ENCODE peak calls at places on chromosomes 3 and 15, in eight cellular contexts. One of them, this sample, is unnamed.

GRCh38 chr3:71977525-71977924 is 192.6 kb upstream of the PROK2 start:
- DNase-seq in cardiac muscle cell: no peak
- DNase-seq in astrocyte of the spinal cord: no peak
- DNase-seq in IMR-90: no peak
- DNase-seq in bronchial epithelial cell: no peak
- DNase-seq in AG10803: no peak
- DNase-seq in mesothelial cell of epicardium: no peak
- DNase-seq in progenitor cell of endocrine pancreas: no peak
- DNase-seq in this sample: no peak

GRCh38 chr3:142987707-142988106 is 13.7 kb upstream of the U2SURP start:
- DNase-seq in mesothelial cell of epicardium: no peak
- DNase-seq in IMR-90: peak
- DNase-seq in cardiac muscle cell: peak
- DNase-seq in bronchial epithelial cell: no peak
- DNase-seq in AG10803: no peak
- DNase-seq in astrocyte of the spinal cord: peak
- DNase-seq in progenitor cell of endocrine pancreas: no peak
- DNase-seq in this sample: no peak

GRCh38 chr3:148727242-148727641 is 29.5 kb downstream of the AGTR1 start:
- DNase-seq in IMR-90: no peak
- DNase-seq in mesothelial cell of epicardium: no peak
- DNase-seq in bronchial epithelial cell: peak
- DNase-seq in astrocyte of the spinal cord: peak
- DNase-seq in AG10803: peak
- DNase-seq in progenitor cell of endocrine pancreas: no peak
- DNase-seq in cardiac muscle cell: peak
- DNase-seq in this sample: no peak

GRCh38 chr3:32685604-32686185 is 707 bp downstream of the CNOT10 start:
- DNase-seq in IMR-90: peak
- DNase-seq in AG10803: peak
- DNase-seq in cardiac muscle cell: no peak
- DNase-seq in progenitor cell of endocrine pancreas: no peak
- DNase-seq in mesothelial cell of epicardium: no peak
- DNase-seq in astrocyte of the spinal cord: peak
- DNase-seq in bronchial epithelial cell: peak
- DNase-seq in this sample: no peak

GRCh38 chr3:32307591-32307990 is 69.1 kb downstream of the CMTM8 start:
- DNase-seq in bronchial epithelial cell: peak
- DNase-seq in astrocyte of the spinal cord: no peak
- DNase-seq in progenitor cell of endocrine pancreas: no peak
- DNase-seq in cardiac muscle cell: no peak
- DNase-seq in AG10803: no peak
- DNase-seq in IMR-90: no peak
- DNase-seq in mesothelial cell of epicardium: no peak
- DNase-seq in this sample: no peak

GRCh38 chr3:112000971-112001370 is 2.2 kb downstream of the TAGLN3 start:
- DNase-seq in progenitor cell of endocrine pancreas: no peak
- DNase-seq in bronchial epithelial cell: no peak
- DNase-seq in cardiac muscle cell: no peak
- DNase-seq in astrocyte of the spinal cord: no peak
- DNase-seq in IMR-90: peak
- DNase-seq in mesothelial cell of epicardium: no peak
- DNase-seq in AG10803: no peak
- DNase-seq in this sample: no peak

GRCh38 chr3:178083906-178084823 is 452.1 kb upstream of the KCNMB2 start:
- DNase-seq in IMR-90: no peak
- DNase-seq in bronchial epithelial cell: no peak
- DNase-seq in astrocyte of the spinal cord: peak
- DNase-seq in progenitor cell of endocrine pancreas: no peak
- DNase-seq in mesothelial cell of epicardium: no peak
- DNase-seq in cardiac muscle cell: peak
- DNase-seq in AG10803: no peak
- DNase-seq in this sample: no peak

GRCh38 chr3:47283193-47283537 is 421 bp downstream of the KLHL18 start:
- DNase-seq in IMR-90: no peak
- DNase-seq in astrocyte of the spinal cord: peak
- DNase-seq in mesothelial cell of epicardium: peak
- DNase-seq in AG10803: no peak
- DNase-seq in bronchial epithelial cell: no peak
- DNase-seq in cardiac muscle cell: no peak
- DNase-seq in progenitor cell of endocrine pancreas: no peak
- DNase-seq in this sample: no peak

GRCh38 chr15:33985751-33986150 is 17.5 kb downstream of the CHRM5 start:
- DNase-seq in cardiac muscle cell: no peak
- DNase-seq in mesothelial cell of epicardium: no peak
- DNase-seq in IMR-90: peak
- DNase-seq in AG10803: no peak
- DNase-seq in progenitor cell of endocrine pancreas: no peak
- DNase-seq in bronchial epithelial cell: no peak
- DNase-seq in astrocyte of the spinal cord: no peak
- DNase-seq in this sample: no peak

GRCh38 chr15:72487070-72487797 is 13.1 kb downstream of the ARIH1 start:
- DNase-seq in mesothelial cell of epicardium: no peak
- DNase-seq in cardiac muscle cell: no peak
- DNase-seq in IMR-90: peak
- DNase-seq in progenitor cell of endocrine pancreas: no peak
- DNase-seq in bronchial epithelial cell: peak
- DNase-seq in astrocyte of the spinal cord: peak
- DNase-seq in AG10803: no peak
- DNase-seq in this sample: no peak

GRCh38 chr3:67654099-67654831 is at the start of gene SUCLG2:
- DNase-seq in AG10803: peak
- DNase-seq in progenitor cell of endocrine pancreas: peak
- DNase-seq in IMR-90: peak
- DNase-seq in bronchial epithelial cell: peak
- DNase-seq in cardiac muscle cell: peak
- DNase-seq in astrocyte of the spinal cord: peak
- DNase-seq in mesothelial cell of epicardium: peak
- DNase-seq in this sample: peak

GRCh38 chr3:142652826-142653292 is 56.7 kb downstream of the PLS1 start:
- DNase-seq in mesothelial cell of epicardium: no peak
- DNase-seq in AG10803: no peak
- DNase-seq in bronchial epithelial cell: no peak
- DNase-seq in astrocyte of the spinal cord: peak
- DNase-seq in IMR-90: no peak
- DNase-seq in progenitor cell of endocrine pancreas: no peak
- DNase-seq in cardiac muscle cell: no peak
- DNase-seq in this sample: no peak

GRCh38 chr3:159253860-159254259 is 452.0 kb downstream of the MFSD1 start:
- DNase-seq in IMR-90: no peak
- DNase-seq in mesothelial cell of epicardium: no peak
- DNase-seq in bronchial epithelial cell: peak
- DNase-seq in astrocyte of the spinal cord: no peak
- DNase-seq in progenitor cell of endocrine pancreas: no peak
- DNase-seq in AG10803: no peak
- DNase-seq in cardiac muscle cell: no peak
- DNase-seq in this sample: no peak

GRCh38 chr3:3665546-3665945 is 133.7 kb upstream of the LRRN1 start:
- DNase-seq in AG10803: no peak
- DNase-seq in astrocyte of the spinal cord: peak
- DNase-seq in IMR-90: no peak
- DNase-seq in cardiac muscle cell: no peak
- DNase-seq in bronchial epithelial cell: peak
- DNase-seq in mesothelial cell of epicardium: no peak
- DNase-seq in progenitor cell of endocrine pancreas: no peak
- DNase-seq in this sample: no peak

GRCh38 chr15:85407421-85408269 is 27.2 kb downstream of the AKAP13 start:
- DNase-seq in AG10803: peak
- DNase-seq in bronchial epithelial cell: peak
- DNase-seq in IMR-90: peak
- DNase-seq in cardiac muscle cell: no peak
- DNase-seq in mesothelial cell of epicardium: no peak
- DNase-seq in progenitor cell of endocrine pancreas: no peak
- DNase-seq in astrocyte of the spinal cord: peak
- DNase-seq in this sample: no peak

GRCh38 chr3:159186581-159186980 is 384.7 kb downstream of the MFSD1 start:
- DNase-seq in progenitor cell of endocrine pancreas: no peak
- DNase-seq in cardiac muscle cell: no peak
- DNase-seq in AG10803: no peak
- DNase-seq in bronchial epithelial cell: peak
- DNase-seq in astrocyte of the spinal cord: no peak
- DNase-seq in IMR-90: no peak
- DNase-seq in mesothelial cell of epicardium: no peak
- DNase-seq in this sample: no peak

GRCh38 chr15:93497256-93497655 is 408.2 kb upstream of the RGMA start:
- DNase-seq in IMR-90: no peak
- DNase-seq in astrocyte of the spinal cord: no peak
- DNase-seq in progenitor cell of endocrine pancreas: no peak
- DNase-seq in mesothelial cell of epicardium: no peak
- DNase-seq in AG10803: no peak
- DNase-seq in cardiac muscle cell: no peak
- DNase-seq in bronchial epithelial cell: peak
- DNase-seq in this sample: no peak

GRCh38 chr15:93500155-93500554 is 411.1 kb upstream of the RGMA start:
- DNase-seq in mesothelial cell of epicardium: no peak
- DNase-seq in IMR-90: no peak
- DNase-seq in cardiac muscle cell: no peak
- DNase-seq in AG10803: no peak
- DNase-seq in astrocyte of the spinal cord: no peak
- DNase-seq in bronchial epithelial cell: no peak
- DNase-seq in progenitor cell of endocrine pancreas: no peak
- DNase-seq in this sample: no peak

GRCh38 chr15:93495799-93496637 is 407.0 kb upstream of the RGMA start:
- DNase-seq in AG10803: no peak
- DNase-seq in mesothelial cell of epicardium: no peak
- DNase-seq in progenitor cell of endocrine pancreas: no peak
- DNase-seq in bronchial epithelial cell: peak
- DNase-seq in cardiac muscle cell: no peak
- DNase-seq in astrocyte of the spinal cord: no peak
- DNase-seq in IMR-90: no peak
- DNase-seq in this sample: no peak
- TF ChIP-seq CTCF in AG10803: no peak
- TF ChIP-seq CTCF in mesothelial cell of epicardium: no peak
- TF ChIP-seq CTCF in progenitor cell of endocrine pancreas: no peak
- TF ChIP-seq CTCF in bronchial epithelial cell: no peak
- TF ChIP-seq CTCF in cardiac muscle cell: no peak
- TF ChIP-seq CTCF in astrocyte of the spinal cord: no peak
- TF ChIP-seq CTCF in IMR-90: no peak
- TF ChIP-seq CTCF in this sample: no peak

DNA sequence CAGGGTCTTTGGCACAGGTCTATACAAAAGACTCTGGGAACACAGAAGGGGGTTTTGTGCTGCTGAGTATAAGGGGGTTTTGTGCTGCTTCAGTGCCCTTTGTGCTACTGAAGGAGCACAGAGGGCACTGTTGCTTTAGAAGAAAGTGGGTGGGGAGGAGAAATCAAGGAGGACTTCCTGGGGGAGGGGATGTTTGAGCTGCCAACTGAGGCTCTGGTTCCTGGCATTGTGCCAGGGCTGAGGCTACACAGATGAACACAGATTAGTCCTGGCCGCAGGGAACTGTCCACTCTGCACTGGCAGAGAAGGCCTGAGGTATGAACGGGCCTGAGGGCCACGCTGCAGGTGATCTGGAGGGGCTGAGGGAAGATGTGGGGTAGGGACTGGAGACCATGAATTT is 32.2 kb upstream of the SEC13 start:
- DNase-seq in cardiac muscle cell: no peak
- DNase-seq in AG10803: no peak
- DNase-seq in bronchial epithelial cell: no peak
- DNase-seq in IMR-90: peak
- DNase-seq in progenitor cell of endocrine pancreas: no peak
- DNase-seq in mesothelial cell of epicardium: no peak
- DNase-seq in astrocyte of the spinal cord: peak
- DNase-seq in this sample: no peak
- TF ChIP-seq CTCF in cardiac muscle cell: no peak
- TF ChIP-seq CTCF in AG10803: no peak
- TF ChIP-seq CTCF in bronchial epithelial cell: no peak
- TF ChIP-seq CTCF in IMR-90: peak
- TF ChIP-seq CTCF in progenitor cell of endocrine pancreas: no peak
- TF ChIP-seq CTCF in mesothelial cell of epicardium: no peak
- TF ChIP-seq CTCF in astrocyte of the spinal cord: peak
- TF ChIP-seq CTCF in this sample: no peak

GRCh38 chr3:185935465-185936263 is 2.1 kb downstream of the TRA2B start:
- DNase-seq in astrocyte of the spinal cord: no peak
- DNase-seq in bronchial epithelial cell: no peak
- DNase-seq in AG10803: peak
- DNase-seq in IMR-90: peak
- DNase-seq in mesothelial cell of epicardium: no peak
- DNase-seq in cardiac muscle cell: no peak
- DNase-seq in progenitor cell of endocrine pancreas: no peak
- DNase-seq in this sample: no peak

GRCh38 chr3:185934726-185935464 is 2.9 kb downstream of the TRA2B start:
- DNase-seq in mesothelial cell of epicardium: no peak
- DNase-seq in progenitor cell of endocrine pancreas: no peak
- DNase-seq in cardiac muscle cell: no peak
- DNase-seq in bronchial epithelial cell: no peak
- DNase-seq in astrocyte of the spinal cord: no peak
- DNase-seq in IMR-90: peak
- DNase-seq in AG10803: no peak
- DNase-seq in this sample: no peak

GRCh38 chr3:185936814-185937688 is 763 bp downstream of the TRA2B start:
- DNase-seq in AG10803: peak
- DNase-seq in progenitor cell of endocrine pancreas: peak
- DNase-seq in bronchial epithelial cell: peak
- DNase-seq in IMR-90: peak
- DNase-seq in mesothelial cell of epicardium: peak
- DNase-seq in cardiac muscle cell: peak
- DNase-seq in astrocyte of the spinal cord: peak
- DNase-seq in this sample: peak

GRCh38 chr3:185939721-185940120 is 1.9 kb upstream of the TRA2B start:
- DNase-seq in IMR-90: no peak
- DNase-seq in bronchial epithelial cell: peak
- DNase-seq in mesothelial cell of epicardium: no peak
- DNase-seq in progenitor cell of endocrine pancreas: no peak
- DNase-seq in cardiac muscle cell: no peak
- DNase-seq in AG10803: no peak
- DNase-seq in astrocyte of the spinal cord: no peak
- DNase-seq in this sample: no peak

DNA sequence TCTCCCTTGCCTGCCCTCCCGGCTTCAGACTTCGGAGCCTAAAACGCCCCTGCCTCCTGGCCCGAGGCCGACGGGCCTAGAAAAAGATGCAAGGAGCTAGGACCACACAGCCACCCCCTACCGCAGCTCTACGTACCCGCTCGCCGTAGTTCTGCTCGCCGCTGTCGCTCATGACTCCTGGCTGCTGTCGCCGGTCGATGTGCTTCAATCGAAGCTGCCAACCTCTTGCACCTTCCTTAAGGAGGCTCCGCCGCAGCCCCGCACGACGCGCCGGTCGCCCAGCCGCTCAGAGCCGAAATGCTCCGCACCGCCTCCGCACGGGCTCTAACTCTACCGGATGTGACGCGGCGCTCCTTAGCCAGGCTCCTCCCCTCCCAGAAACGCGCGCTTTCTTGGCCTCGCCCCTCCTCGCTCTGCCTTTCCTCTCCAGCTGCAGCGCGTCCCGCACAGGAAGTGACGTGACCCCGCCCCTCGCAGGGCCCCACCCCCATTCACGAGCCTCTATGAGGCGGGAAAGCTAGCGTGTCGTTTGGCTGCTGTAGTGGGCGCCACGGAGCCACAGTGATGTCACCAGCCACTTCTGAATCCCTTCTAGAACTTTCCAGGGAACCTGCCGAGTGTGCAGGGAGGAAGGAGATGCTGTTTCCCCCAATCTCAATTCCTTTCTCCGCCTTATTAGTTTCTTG is at the start of gene TRA2B:
- DNase-seq in AG10803: peak
- DNase-seq in astrocyte of the spinal cord: peak
- DNase-seq in progenitor cell of endocrine pancreas: peak
- DNase-seq in mesothelial cell of epicardium: peak
- DNase-seq in bronchial epithelial cell: peak
- DNase-seq in IMR-90: peak
- DNase-seq in cardiac muscle cell: peak
- DNase-seq in this sample: peak
- TF ChIP-seq CTCF in AG10803: peak
- TF ChIP-seq CTCF in astrocyte of the spinal cord: no peak
- TF ChIP-seq CTCF in progenitor cell of endocrine pancreas: peak
- TF ChIP-seq CTCF in mesothelial cell of epicardium: no peak
- TF ChIP-seq CTCF in bronchial epithelial cell: peak
- TF ChIP-seq CTCF in IMR-90: peak
- TF ChIP-seq CTCF in cardiac muscle cell: peak
- TF ChIP-seq CTCF in this sample: no peak

GRCh38 chr15:58056015-58056414 is 9.5 kb downstream of the ALDH1A2 start:
- DNase-seq in progenitor cell of endocrine pancreas: no peak
- DNase-seq in bronchial epithelial cell: no peak
- DNase-seq in AG10803: no peak
- DNase-seq in astrocyte of the spinal cord: no peak
- DNase-seq in IMR-90: no peak
- DNase-seq in cardiac muscle cell: no peak
- DNase-seq in mesothelial cell of epicardium: no peak
- DNase-seq in this sample: no peak
- TF ChIP-seq CTCF in progenitor cell of endocrine pancreas: peak
- TF ChIP-seq CTCF in bronchial epithelial cell: no peak
- TF ChIP-seq CTCF in AG10803: peak
- TF ChIP-seq CTCF in astrocyte of the spinal cord: peak
- TF ChIP-seq CTCF in IMR-90: no peak
- TF ChIP-seq CTCF in cardiac muscle cell: peak
- TF ChIP-seq CTCF in mesothelial cell of epicardium: no peak
- TF ChIP-seq CTCF in this sample: no peak